ENCODE peak calls at places on chromosomes 16 and 17, in five cellular contexts. J is amygdala, T is islet precursor cell, W is cardiac muscle cell, V is anterior cingulate cortex. C is an unnamed sample.
A peak's percentile ranks its signal among the peaks of the same experiment; 100 is the strongest.

GRCh38 chr16:55039931-55040330 is 109.3 kb downstream of the IRX5 start:
- DNase-seq in J (no peak), T (peak; percentile 47), W (no peak), V (no peak), C (no peak)

GRCh38 chr17:48892940-48893645 is 506 bp downstream of the ATP5MC1 start:
- DNase-seq in J (no peak), T (no peak), W (peak; percentile 19), V (no peak), C (no peak)

GRCh38 chr17:73924488-73925186 is 278.8 kb upstream of the RPL38 start:
- DNase-seq in J (no peak), T (no peak), W (no peak), V (no peak), C (no peak)

GRCh38 chr16:52488837-52489289 is 58.1 kb downstream of the TOX3 start:
- DNase-seq in J (no peak), T (no peak), W (no peak), V (no peak), C (no peak)

GRCh38 chr17:78343433-78344201 is 16.3 kb downstream of the SOCS3 start:
- DNase-seq in J (no peak), T (no peak), W (no peak), V (no peak), C (no peak)

GRCh38 chr16:19771796-19772195 is 53.7 kb downstream of the IQCK start:
- DNase-seq in J (no peak), T (peak; percentile 15), W (no peak), V (no peak), C (no peak)

GRCh38 chr17:69050999-69051775 is 9.5 kb downstream of the ABCA9 start:
- DNase-seq in J (no peak), T (no peak), W (no peak), V (no peak), C (no peak)

GRCh38 chr17:31390748-31391495 is 553 bp upstream of the RAB11FIP4 start:
- DNase-seq in J (no peak), T (peak; percentile 70), W (no peak), V (peak; percentile 31), C (no peak)

GRCh38 chr17:74213897-74214386 is 571 bp downstream of the TTYH2 start:
- DNase-seq in J (no peak), T (no peak), W (no peak), V (peak; percentile 33), C (no peak)

GRCh38 chr17:35214631-35215273 is 20.6 kb upstream of the SLC35G3 start:
- DNase-seq in J (no peak), T (no peak), W (no peak), V (no peak), C (no peak)

C was measured in adrenal gland.